ENCODE peak calls at places on chromosome 22, in seven cellular contexts. One of them, this sample, is unnamed.

GRCh38 chr22:33331017-33331416 is 272.8 kb upstream of the SYN3 start:
- DNase-seq in brain microvascular endothelial cell: no peak
- DNase-seq in stomach: no peak
- DNase-seq in OCI-LY7: no peak
- DNase-seq in cardiac fibroblast: no peak
- DNase-seq in coronary artery: no peak
- DNase-seq in psoas muscle: no peak
- DNase-seq in this sample: no peak

GRCh38 chr22:23514317-23515038 is 65.6 kb downstream of the IGLL1 start:
- DNase-seq in coronary artery: no peak
- DNase-seq in cardiac fibroblast: no peak
- DNase-seq in psoas muscle: no peak
- DNase-seq in stomach: no peak
- DNase-seq in OCI-LY7: no peak
- DNase-seq in brain microvascular endothelial cell: no peak
- DNase-seq in this sample: no peak

GRCh38 chr22:49934144-49934890 is 15.9 kb downstream of the CRELD2 start:
- DNase-seq in cardiac fibroblast: peak
- DNase-seq in psoas muscle: peak
- DNase-seq in OCI-LY7: no peak
- DNase-seq in stomach: peak
- DNase-seq in brain microvascular endothelial cell: no peak
- DNase-seq in coronary artery: no peak
- DNase-seq in this sample: no peak

GRCh38 chr22:46225631-46226030 is 24.5 kb downstream of the CDPF1 start:
- DNase-seq in OCI-LY7: no peak
- DNase-seq in coronary artery: no peak
- DNase-seq in stomach: no peak
- DNase-seq in brain microvascular endothelial cell: no peak
- DNase-seq in psoas muscle: no peak
- DNase-seq in cardiac fibroblast: no peak
- DNase-seq in this sample: no peak

GRCh38 chr22:18121436-18122253 is 11.0 kb downstream of the TUBA8 start:
- DNase-seq in OCI-LY7: no peak
- DNase-seq in coronary artery: no peak
- DNase-seq in cardiac fibroblast: no peak
- DNase-seq in psoas muscle: no peak
- DNase-seq in stomach: no peak
- DNase-seq in brain microvascular endothelial cell: no peak
- DNase-seq in this sample: no peak

GRCh38 chr22:24768537-24769374 is 5.8 kb downstream of the PIWIL3 start:
- DNase-seq in coronary artery: no peak
- DNase-seq in brain microvascular endothelial cell: peak
- DNase-seq in stomach: peak
- DNase-seq in psoas muscle: peak
- DNase-seq in cardiac fibroblast: peak
- DNase-seq in OCI-LY7: peak
- DNase-seq in this sample: peak

GRCh38 chr22:23720855-23721254 is 30.0 kb downstream of the RGL4 start:
- DNase-seq in OCI-LY7: no peak
- DNase-seq in cardiac fibroblast: no peak
- DNase-seq in psoas muscle: no peak
- DNase-seq in brain microvascular endothelial cell: no peak
- DNase-seq in coronary artery: no peak
- DNase-seq in stomach: no peak
- DNase-seq in this sample: no peak

GRCh38 chr22:27851974-27852713 is 50.6 kb upstream of the MN1 start:
- DNase-seq in stomach: no peak
- DNase-seq in cardiac fibroblast: peak
- DNase-seq in OCI-LY7: no peak
- DNase-seq in psoas muscle: no peak
- DNase-seq in coronary artery: no peak
- DNase-seq in brain microvascular endothelial cell: no peak
- DNase-seq in this sample: peak

GRCh38 chr22:50696799-50697561 is 24.4 kb downstream of the SHANK3 start:
- DNase-seq in psoas muscle: peak
- DNase-seq in coronary artery: no peak
- DNase-seq in stomach: no peak
- DNase-seq in brain microvascular endothelial cell: no peak
- DNase-seq in OCI-LY7: no peak
- DNase-seq in cardiac fibroblast: peak
- DNase-seq in this sample: no peak

GRCh38 chr22:43017525-43018290 is 2.8 kb upstream of the PACSIN2 start:
- DNase-seq in brain microvascular endothelial cell: no peak
- DNase-seq in psoas muscle: no peak
- DNase-seq in OCI-LY7: no peak
- DNase-seq in coronary artery: no peak
- DNase-seq in stomach: no peak
- DNase-seq in cardiac fibroblast: no peak
- DNase-seq in this sample: no peak

GRCh38 chr22:24697671-24698082 is 76.8 kb downstream of the PIWIL3 start:
- DNase-seq in coronary artery: no peak
- DNase-seq in OCI-LY7: no peak
- DNase-seq in brain microvascular endothelial cell: no peak
- DNase-seq in cardiac fibroblast: peak
- DNase-seq in psoas muscle: peak
- DNase-seq in stomach: peak
- DNase-seq in this sample: no peak

GRCh38 chr22:17665884-17666283 is 27.3 kb downstream of the BCL2L13 start:
- DNase-seq in coronary artery: no peak
- DNase-seq in cardiac fibroblast: peak
- DNase-seq in brain microvascular endothelial cell: no peak
- DNase-seq in stomach: no peak
- DNase-seq in OCI-LY7: no peak
- DNase-seq in psoas muscle: no peak
- DNase-seq in this sample: peak

GRCh38 chr22:47043835-47044721 is 281.6 kb downstream of the TBC1D22A start:
- DNase-seq in cardiac fibroblast: peak
- DNase-seq in OCI-LY7: no peak
- DNase-seq in psoas muscle: no peak
- DNase-seq in coronary artery: no peak
- DNase-seq in stomach: peak
- DNase-seq in brain microvascular endothelial cell: no peak
- DNase-seq in this sample: peak

GRCh38 chr22:19886605-19887250 is 32.1 kb upstream of the GNB1L start:
- DNase-seq in OCI-LY7: peak
- DNase-seq in brain microvascular endothelial cell: no peak
- DNase-seq in stomach: no peak
- DNase-seq in psoas muscle: peak
- DNase-seq in cardiac fibroblast: peak
- DNase-seq in coronary artery: no peak
- DNase-seq in this sample: peak

GRCh38 chr22:49749227-49749626 is 78.4 kb downstream of the BRD1 start:
- DNase-seq in cardiac fibroblast: no peak
- DNase-seq in stomach: no peak
- DNase-seq in brain microvascular endothelial cell: no peak
- DNase-seq in OCI-LY7: no peak
- DNase-seq in psoas muscle: no peak
- DNase-seq in coronary artery: peak
- DNase-seq in this sample: no peak

GRCh38 chr22:20400606-20401375 is 6.8 kb downstream of the ZNF74 start:
- DNase-seq in brain microvascular endothelial cell: no peak
- DNase-seq in OCI-LY7: no peak
- DNase-seq in stomach: no peak
- DNase-seq in cardiac fibroblast: no peak
- DNase-seq in psoas muscle: no peak
- DNase-seq in coronary artery: no peak
- DNase-seq in this sample: no peak

GRCh38 chr22:19928207-19928606 is 13.4 kb upstream of the COMT start:
- DNase-seq in brain microvascular endothelial cell: no peak
- DNase-seq in stomach: no peak
- DNase-seq in OCI-LY7: no peak
- DNase-seq in cardiac fibroblast: no peak
- DNase-seq in coronary artery: no peak
- DNase-seq in psoas muscle: no peak
- DNase-seq in this sample: no peak

GRCh38 chr22:17873804-17874203 is 99.5 kb upstream of the BID start:
- DNase-seq in psoas muscle: no peak
- DNase-seq in cardiac fibroblast: no peak
- DNase-seq in OCI-LY7: no peak
- DNase-seq in brain microvascular endothelial cell: no peak
- DNase-seq in stomach: no peak
- DNase-seq in coronary artery: no peak
- DNase-seq in this sample: no peak

GRCh38 chr22:23138584-23139469 is 3.0 kb downstream of the RSPH14 start:
- DNase-seq in psoas muscle: no peak
- DNase-seq in cardiac fibroblast: no peak
- DNase-seq in brain microvascular endothelial cell: no peak
- DNase-seq in OCI-LY7: no peak
- DNase-seq in stomach: no peak
- DNase-seq in coronary artery: no peak
- DNase-seq in this sample: no peak

GRCh38 chr22:21025266-21025665 is 7.1 kb downstream of the SLC7A4 start:
- DNase-seq in OCI-LY7: no peak
- DNase-seq in stomach: no peak
- DNase-seq in brain microvascular endothelial cell: no peak
- DNase-seq in coronary artery: peak
- DNase-seq in cardiac fibroblast: no peak
- DNase-seq in psoas muscle: no peak
- DNase-seq in this sample: no peak

GRCh38 chr22:32106930-32107329 is 52.2 kb downstream of the C22orf42 start:
- DNase-seq in brain microvascular endothelial cell: no peak
- DNase-seq in coronary artery: no peak
- DNase-seq in OCI-LY7: peak
- DNase-seq in stomach: no peak
- DNase-seq in psoas muscle: no peak
- DNase-seq in cardiac fibroblast: peak
- DNase-seq in this sample: peak

GRCh38 chr22:40635008-40635939 is 1.2 kb downstream of the MRTFA start:
- DNase-seq in cardiac fibroblast: peak
- DNase-seq in coronary artery: no peak
- DNase-seq in stomach: no peak
- DNase-seq in psoas muscle: peak
- DNase-seq in brain microvascular endothelial cell: no peak
- DNase-seq in OCI-LY7: no peak
- DNase-seq in this sample: peak

GRCh38 chr22:46187862-46188261 is 37.5 kb downstream of the PPARA start:
- DNase-seq in cardiac fibroblast: no peak
- DNase-seq in brain microvascular endothelial cell: no peak
- DNase-seq in coronary artery: no peak
- DNase-seq in stomach: no peak
- DNase-seq in OCI-LY7: no peak
- DNase-seq in psoas muscle: no peak
- DNase-seq in this sample: no peak

GRCh38 chr22:49620003-49620556 is 207.6 kb downstream of the BRD1 start:
- DNase-seq in cardiac fibroblast: no peak
- DNase-seq in psoas muscle: no peak
- DNase-seq in coronary artery: no peak
- DNase-seq in brain microvascular endothelial cell: no peak
- DNase-seq in stomach: no peak
- DNase-seq in OCI-LY7: no peak
- DNase-seq in this sample: no peak

GRCh38 chr22:29998627-29999026 is 81.6 kb upstream of the HORMAD2 start:
- DNase-seq in cardiac fibroblast: no peak
- DNase-seq in brain microvascular endothelial cell: no peak
- DNase-seq in stomach: no peak
- DNase-seq in psoas muscle: no peak
- DNase-seq in coronary artery: no peak
- DNase-seq in OCI-LY7: peak
- DNase-seq in this sample: peak
- TF ChIP-seq CTCF in cardiac fibroblast: peak
- TF ChIP-seq CTCF in brain microvascular endothelial cell: no peak
- TF ChIP-seq CTCF in stomach: no peak
- TF ChIP-seq CTCF in psoas muscle: no peak
- TF ChIP-seq CTCF in coronary artery: no peak
- TF ChIP-seq CTCF in OCI-LY7: peak
- TF ChIP-seq CTCF in this sample: peak

GRCh38 chr22:39617342-39617741 is 46.8 kb downstream of the CACNA1I start:
- DNase-seq in coronary artery: no peak
- DNase-seq in OCI-LY7: no peak
- DNase-seq in psoas muscle: no peak
- DNase-seq in cardiac fibroblast: no peak
- DNase-seq in brain microvascular endothelial cell: no peak
- DNase-seq in stomach: no peak
- DNase-seq in this sample: no peak
- TF ChIP-seq CTCF in coronary artery: no peak
- TF ChIP-seq CTCF in OCI-LY7: no peak
- TF ChIP-seq CTCF in psoas muscle: no peak
- TF ChIP-seq CTCF in cardiac fibroblast: no peak
- TF ChIP-seq CTCF in brain microvascular endothelial cell: no peak
- TF ChIP-seq CTCF in stomach: no peak
- TF ChIP-seq CTCF in this sample: no peak

DNA sequence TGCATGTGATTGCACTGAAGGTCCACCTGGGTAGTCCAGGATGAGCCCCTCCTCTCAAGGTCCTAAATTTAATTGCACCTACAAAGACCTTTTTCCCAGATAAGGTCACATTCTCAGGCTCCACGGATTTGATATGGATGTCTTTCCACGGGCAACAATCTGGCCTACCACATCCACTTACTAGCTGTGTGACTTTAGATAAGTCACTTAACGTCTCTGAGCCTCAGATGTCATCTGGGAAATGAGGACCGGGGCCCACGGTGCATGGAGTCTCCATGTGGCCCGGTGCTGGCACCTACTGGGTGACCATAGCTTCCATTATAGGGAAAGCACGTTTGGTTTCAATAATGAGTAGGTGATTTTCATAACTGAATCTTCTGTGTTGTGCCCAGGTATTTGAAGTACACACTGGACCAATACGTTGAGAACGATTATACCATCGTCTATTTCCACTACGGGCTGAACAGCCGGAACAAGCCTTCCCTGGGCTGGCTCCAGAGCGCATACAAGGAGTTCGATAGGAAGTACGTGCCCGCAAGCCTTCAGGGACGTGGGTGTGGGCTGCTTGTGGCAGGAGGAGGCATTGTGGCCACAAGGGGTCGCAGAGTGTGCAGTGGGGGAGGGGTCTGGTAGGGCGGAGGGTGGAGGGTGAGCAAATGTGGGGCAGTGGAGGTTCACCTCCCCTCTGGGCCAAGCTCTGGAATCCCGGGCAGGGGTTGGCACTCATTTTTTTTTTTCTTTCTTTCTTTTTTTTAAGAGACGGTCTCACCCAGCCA is 55.7 kb downstream of the ARHGAP8 start:
- DNase-seq in brain microvascular endothelial cell: no peak
- DNase-seq in psoas muscle: no peak
- DNase-seq in cardiac fibroblast: no peak
- DNase-seq in OCI-LY7: peak
- DNase-seq in stomach: no peak
- DNase-seq in coronary artery: no peak
- DNase-seq in this sample: no peak
- TF ChIP-seq CTCF in brain microvascular endothelial cell: peak
- TF ChIP-seq CTCF in psoas muscle: no peak
- TF ChIP-seq CTCF in cardiac fibroblast: no peak
- TF ChIP-seq CTCF in OCI-LY7: peak
- TF ChIP-seq CTCF in stomach: no peak
- TF ChIP-seq CTCF in coronary artery: no peak
- TF ChIP-seq CTCF in this sample: peak

DNA sequence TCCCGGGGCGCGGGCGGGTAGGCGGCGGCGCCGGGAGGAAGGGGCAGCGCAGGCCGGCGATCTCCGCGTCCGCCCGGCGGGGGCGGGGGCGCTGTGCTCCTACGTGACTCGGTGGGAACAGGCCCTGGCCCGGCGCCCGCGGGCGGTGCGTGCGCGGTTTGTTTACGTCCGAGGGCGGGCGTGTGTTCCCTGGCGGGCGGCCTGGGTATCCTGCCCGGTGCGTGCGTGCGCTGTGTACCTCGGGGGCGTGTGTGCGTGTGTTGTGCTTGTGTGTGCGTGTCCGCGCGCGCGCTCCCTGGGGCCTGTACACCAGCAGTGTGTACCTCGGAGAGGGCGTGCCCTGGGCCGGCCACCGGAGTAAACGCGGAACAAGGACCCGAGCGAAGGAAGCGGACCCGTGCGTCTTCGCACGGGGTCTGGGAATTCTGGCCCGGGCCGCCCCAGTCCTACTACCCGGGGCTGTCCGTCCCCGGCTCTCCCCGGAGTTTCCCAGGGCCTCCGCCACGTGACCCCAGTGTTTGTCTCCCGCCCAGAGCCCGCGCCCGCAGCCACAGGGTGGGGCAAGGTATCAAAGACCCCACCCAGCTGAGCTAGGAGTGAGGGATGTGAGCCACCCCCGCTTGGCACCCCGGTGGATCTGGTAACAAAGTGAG is 769 bp downstream of the MAFF start:
- DNase-seq in brain microvascular endothelial cell: peak
- DNase-seq in OCI-LY7: peak
- DNase-seq in stomach: peak
- DNase-seq in cardiac fibroblast: peak
- DNase-seq in psoas muscle: peak
- DNase-seq in coronary artery: peak
- DNase-seq in this sample: peak
- TF ChIP-seq CTCF in brain microvascular endothelial cell: peak
- TF ChIP-seq CTCF in OCI-LY7: peak
- TF ChIP-seq CTCF in stomach: peak
- TF ChIP-seq CTCF in cardiac fibroblast: no peak
- TF ChIP-seq CTCF in psoas muscle: peak
- TF ChIP-seq CTCF in coronary artery: peak
- TF ChIP-seq CTCF in this sample: no peak